ENCODE peak calls at places on chromosomes 7 and 10, in four cellular contexts. One of them, this sample, is unnamed.

GRCh38 chr7:83807770-83808169 is 158.8 kb upstream of the SEMA3E start:
- DNase-seq in heart right ventricle: no peak
- DNase-seq in left ventricle myocardium inferior: no peak
- DNase-seq in psoas muscle: no peak
- DNase-seq in this sample: no peak

GRCh38 chr10:15439381-15439837 is 68.3 kb upstream of the FAM171A1 start:
- DNase-seq in heart right ventricle: peak; percentile 52
- DNase-seq in left ventricle myocardium inferior: peak; percentile 55
- DNase-seq in psoas muscle: peak; percentile 21
- DNase-seq in this sample: peak; percentile 91

GRCh38 chr10:456486-456885 is 233.0 kb downstream of the DIP2C start:
- DNase-seq in psoas muscle: no peak
- DNase-seq in heart right ventricle: no peak
- DNase-seq in left ventricle myocardium inferior: no peak
- DNase-seq in this sample: no peak

GRCh38 chr10:71493741-71494140 is 97.0 kb downstream of the CDH23 start:
- DNase-seq in psoas muscle: no peak
- DNase-seq in heart right ventricle: no peak
- DNase-seq in left ventricle myocardium inferior: no peak
- DNase-seq in this sample: no peak

GRCh38 chr10:71735709-71736569 is 16.4 kb upstream of the C10orf105 start:
- DNase-seq in psoas muscle: no peak
- DNase-seq in heart right ventricle: no peak
- DNase-seq in left ventricle myocardium inferior: no peak
- DNase-seq in this sample: no peak

GRCh38 chr10:61941202-61941651 is 39.7 kb downstream of the ARID5B start:
- DNase-seq in psoas muscle: no peak
- DNase-seq in heart right ventricle: no peak
- DNase-seq in left ventricle myocardium inferior: no peak
- DNase-seq in this sample: no peak

GRCh38 chr7:20340839-20341238 is 10.1 kb downstream of the ITGB8 start:
- DNase-seq in left ventricle myocardium inferior: no peak
- DNase-seq in heart right ventricle: no peak
- DNase-seq in psoas muscle: no peak
- DNase-seq in this sample: no peak

GRCh38 chr10:94084344-94084743 is 90.6 kb downstream of the PLCE1 start:
- DNase-seq in heart right ventricle: no peak
- DNase-seq in left ventricle myocardium inferior: no peak
- DNase-seq in psoas muscle: no peak
- DNase-seq in this sample: no peak

GRCh38 chr10:132591166-132591971 is 53.8 kb downstream of the INPP5A start:
- DNase-seq in psoas muscle: peak; percentile 62
- DNase-seq in left ventricle myocardium inferior: peak; percentile 63
- DNase-seq in heart right ventricle: peak; percentile 65
- DNase-seq in this sample: no peak

GRCh38 chr7:44618754-44619153 is 12.3 kb downstream of the OGDH start:
- DNase-seq in left ventricle myocardium inferior: no peak
- DNase-seq in psoas muscle: no peak
- DNase-seq in heart right ventricle: no peak
- DNase-seq in this sample: no peak

GRCh38 chr7:14398531-14398930 is 409.1 kb upstream of the ETV1 start:
- DNase-seq in heart right ventricle: no peak
- DNase-seq in left ventricle myocardium inferior: no peak
- DNase-seq in psoas muscle: no peak
- DNase-seq in this sample: no peak
- H3K4me3 ChIP-seq in heart right ventricle: no peak overlapping the region
- H3K4me3 ChIP-seq in left ventricle myocardium inferior: no peak overlapping the region
- H3K4me3 ChIP-seq in psoas muscle: no peak overlapping the region
- H3K4me3 ChIP-seq in this sample: no peak overlapping the region

GRCh38 chr7:134696261-134696660 is 49.6 kb downstream of the BPGM start:
- DNase-seq in psoas muscle: no peak
- DNase-seq in left ventricle myocardium inferior: no peak
- DNase-seq in heart right ventricle: no peak
- DNase-seq in this sample: no peak
- H3K4me1 ChIP-seq in psoas muscle: no peaks in the 10 kb centered on the region
- H3K4me1 ChIP-seq in left ventricle myocardium inferior: peaks cover 5% of the 10 kb centered on the region
- H3K4me1 ChIP-seq in heart right ventricle: peaks cover 20% of the 10 kb centered on the region
- H3K4me1 ChIP-seq in this sample: peaks cover 12% of the 10 kb centered on the region

GRCh38 chr7:130940907-130941306 is 206.9 kb upstream of the KLF14 start:
- DNase-seq in psoas muscle: no peak
- DNase-seq in heart right ventricle: no peak
- DNase-seq in left ventricle myocardium inferior: no peak
- DNase-seq in this sample: no peak

GRCh38 chr7:130938661-130939060 is 204.7 kb upstream of the KLF14 start:
- DNase-seq in psoas muscle: no peak
- DNase-seq in heart right ventricle: no peak
- DNase-seq in left ventricle myocardium inferior: no peak
- DNase-seq in this sample: no peak

GRCh38 chr7:130937830-130938229 is 203.8 kb upstream of the KLF14 start:
- DNase-seq in left ventricle myocardium inferior: no peak
- DNase-seq in heart right ventricle: no peak
- DNase-seq in psoas muscle: no peak
- DNase-seq in this sample: no peak

GRCh38 chr7:130940326-130940725 is 206.3 kb upstream of the KLF14 start:
- DNase-seq in left ventricle myocardium inferior: no peak
- DNase-seq in psoas muscle: no peak
- DNase-seq in heart right ventricle: no peak
- DNase-seq in this sample: no peak

DNA sequence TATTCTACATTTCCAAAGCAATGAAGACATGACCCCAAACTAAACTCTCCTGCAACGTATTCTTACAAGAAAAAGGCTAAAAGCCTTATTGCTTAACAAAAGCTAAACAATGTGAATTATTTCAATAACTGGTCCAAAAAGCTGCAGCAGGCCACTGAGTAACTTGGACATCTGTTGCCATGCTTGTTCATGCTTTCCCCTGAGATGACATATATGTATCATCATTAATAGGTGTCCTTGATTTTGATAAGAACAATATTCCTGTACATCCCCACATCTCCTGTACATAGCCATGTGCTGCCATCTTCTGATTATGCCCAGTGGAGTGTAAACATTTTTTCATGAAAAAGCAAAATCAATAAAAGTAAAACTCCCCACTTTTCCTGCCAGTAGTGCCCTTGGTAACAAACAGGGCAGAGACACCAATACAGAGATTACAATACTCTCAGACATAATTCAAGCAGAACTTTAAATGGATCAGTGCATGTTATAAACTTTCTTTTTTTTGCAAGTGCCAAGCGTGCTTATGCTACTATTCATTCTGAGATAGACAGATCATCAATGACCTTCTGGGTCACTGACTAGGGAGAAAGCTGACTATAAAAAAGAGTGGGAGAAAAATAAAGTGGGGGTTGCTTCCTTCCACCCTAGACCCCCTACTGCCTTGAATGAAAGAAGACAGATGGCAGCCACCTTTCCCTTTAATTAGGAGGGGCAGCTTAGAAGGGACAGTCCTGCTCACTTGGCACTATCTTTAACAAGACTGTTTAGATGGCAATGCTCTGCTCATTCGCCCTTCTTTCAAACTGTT is 205.5 kb upstream of the KLF14 start:
- DNase-seq in psoas muscle: no peak
- DNase-seq in heart right ventricle: no peak
- DNase-seq in left ventricle myocardium inferior: no peak
- DNase-seq in this sample: no peak
- H3K4me3 ChIP-seq in psoas muscle: peak overlapping the region; percentile 81
- H3K4me3 ChIP-seq in heart right ventricle: no peak overlapping the region
- H3K4me3 ChIP-seq in left ventricle myocardium inferior: peak overlapping the region; percentile 61
- H3K4me3 ChIP-seq in this sample: no peak overlapping the region

DNA sequence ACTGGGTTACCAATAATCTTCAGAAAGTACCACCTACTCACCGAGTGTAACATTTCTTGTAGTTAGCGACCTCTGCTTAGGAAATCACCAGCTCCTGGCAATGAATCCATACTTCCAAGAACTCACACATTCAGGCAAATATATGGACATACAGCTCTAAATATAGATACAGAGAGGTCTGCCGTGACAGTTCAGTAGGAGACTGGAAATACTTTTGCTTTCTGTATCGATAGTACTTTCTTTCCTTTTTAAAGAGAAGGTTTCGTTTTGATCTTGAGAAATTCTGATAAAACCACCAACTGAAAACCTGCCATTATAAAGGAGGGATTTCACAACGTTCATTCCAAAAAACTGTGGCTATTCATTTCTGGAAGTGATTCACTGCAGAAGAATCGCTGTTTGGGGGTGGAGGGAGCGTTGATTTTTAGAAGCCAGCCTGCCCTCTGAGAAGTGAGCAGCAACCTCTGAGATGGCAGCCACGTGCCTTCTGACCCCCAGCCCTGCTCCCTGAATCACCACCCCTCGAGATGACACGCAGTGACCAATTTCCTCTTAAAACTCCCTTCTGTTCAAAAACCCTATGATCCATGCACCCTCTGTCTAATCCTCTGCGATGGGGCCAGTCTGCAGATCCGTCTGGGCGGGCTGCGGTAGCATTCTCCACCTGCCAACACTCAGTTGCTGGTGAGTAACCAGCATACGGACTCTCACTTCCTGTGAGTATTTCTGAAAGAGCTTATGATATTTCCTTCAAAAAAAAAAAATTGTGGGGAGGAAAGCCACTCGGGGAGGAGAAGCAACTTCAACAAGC is 179.1 kb upstream of the KLF14 start:
- DNase-seq in psoas muscle: peak; percentile 82
- DNase-seq in heart right ventricle: peak; percentile 29
- DNase-seq in left ventricle myocardium inferior: peak; percentile 49
- DNase-seq in this sample: peak; percentile 69
- H3K4me1 ChIP-seq in psoas muscle: peaks cover 80% of the 10 kb centered on the region
- H3K4me1 ChIP-seq in heart right ventricle: peaks cover 74% of the 10 kb centered on the region
- H3K4me1 ChIP-seq in left ventricle myocardium inferior: peaks cover 91% of the 10 kb centered on the region
- H3K4me1 ChIP-seq in this sample: peaks cover 13% of the 10 kb centered on the region

DNA sequence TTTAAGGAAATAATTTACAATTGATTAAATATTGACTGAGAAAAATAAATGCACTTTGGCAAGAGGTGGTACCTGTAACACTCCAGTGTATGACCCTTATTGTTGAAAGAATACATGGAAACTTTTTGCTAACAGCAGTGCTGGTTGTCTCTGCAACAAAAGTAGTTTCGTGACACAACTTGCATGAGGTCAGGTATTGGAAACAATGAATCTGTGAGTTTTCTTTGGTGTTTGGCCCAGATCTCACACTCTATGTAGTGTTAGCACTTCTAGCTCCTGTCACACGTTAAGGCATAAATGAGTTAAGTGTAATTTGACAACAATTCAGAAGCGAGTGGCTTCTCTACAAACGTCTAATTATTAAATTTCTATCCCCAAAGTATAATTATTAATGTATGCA is 137.7 kb upstream of the MDFIC start:
- DNase-seq in psoas muscle: no peak
- DNase-seq in left ventricle myocardium inferior: no peak
- DNase-seq in heart right ventricle: no peak
- DNase-seq in this sample: no peak
- H3K4me3 ChIP-seq in psoas muscle: no peak overlapping the region
- H3K4me3 ChIP-seq in left ventricle myocardium inferior: no peak overlapping the region
- H3K4me3 ChIP-seq in heart right ventricle: no peak overlapping the region
- H3K4me3 ChIP-seq in this sample: no peak overlapping the region

DNA sequence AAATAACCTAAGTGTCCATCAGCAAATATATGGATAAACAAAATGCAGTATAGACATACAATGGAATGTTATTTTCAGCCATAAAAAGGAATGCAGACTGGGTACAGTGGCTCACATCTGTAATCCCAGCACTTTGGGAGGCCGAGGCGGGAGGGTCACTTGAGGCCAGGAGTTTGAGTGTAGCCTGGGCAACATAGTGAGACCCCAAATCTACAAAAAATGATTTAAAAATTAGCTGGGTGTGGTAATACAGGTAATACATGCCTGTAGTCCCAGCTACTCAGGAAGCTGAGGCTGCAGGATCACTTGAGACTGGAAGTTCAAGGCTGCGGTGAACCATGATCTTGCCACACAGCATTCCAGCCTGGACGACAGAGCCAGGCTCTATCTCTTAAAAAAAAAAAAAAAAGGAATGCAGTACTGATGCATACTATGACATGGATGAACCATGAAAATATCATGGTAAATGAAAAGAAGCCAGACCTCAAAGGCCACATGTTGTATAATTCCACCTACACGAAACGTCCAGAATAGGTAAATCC is 6.9 kb downstream of the MCMBP start:
- DNase-seq in psoas muscle: no peak
- DNase-seq in heart right ventricle: no peak
- DNase-seq in left ventricle myocardium inferior: no peak
- DNase-seq in this sample: no peak
- H3K4me1 ChIP-seq in psoas muscle: peaks cover 8% of the 10 kb centered on the region
- H3K4me1 ChIP-seq in heart right ventricle: peaks cover 21% of the 10 kb centered on the region
- H3K4me1 ChIP-seq in left ventricle myocardium inferior: peaks cover 23% of the 10 kb centered on the region
- H3K4me1 ChIP-seq in this sample: peaks cover 4% of the 10 kb centered on the region

GRCh38 chr7:100543586-100543985 is 4.6 kb downstream of the AGFG2 start:
- DNase-seq in psoas muscle: no peak
- DNase-seq in left ventricle myocardium inferior: no peak
- DNase-seq in heart right ventricle: no peak
- DNase-seq in this sample: no peak

GRCh38 chr7:100544386-100544785 is 5.4 kb downstream of the AGFG2 start:
- DNase-seq in left ventricle myocardium inferior: no peak
- DNase-seq in psoas muscle: no peak
- DNase-seq in heart right ventricle: no peak
- DNase-seq in this sample: no peak

GRCh38 chr7:100546129-100546867 is 7.3 kb downstream of the AGFG2 start:
- DNase-seq in left ventricle myocardium inferior: no peak
- DNase-seq in psoas muscle: no peak
- DNase-seq in heart right ventricle: no peak
- DNase-seq in this sample: no peak

GRCh38 chr7:100545636-100546128 is 6.7 kb downstream of the AGFG2 start:
- DNase-seq in heart right ventricle: no peak
- DNase-seq in left ventricle myocardium inferior: no peak
- DNase-seq in psoas muscle: no peak
- DNase-seq in this sample: peak; percentile 59

DNA sequence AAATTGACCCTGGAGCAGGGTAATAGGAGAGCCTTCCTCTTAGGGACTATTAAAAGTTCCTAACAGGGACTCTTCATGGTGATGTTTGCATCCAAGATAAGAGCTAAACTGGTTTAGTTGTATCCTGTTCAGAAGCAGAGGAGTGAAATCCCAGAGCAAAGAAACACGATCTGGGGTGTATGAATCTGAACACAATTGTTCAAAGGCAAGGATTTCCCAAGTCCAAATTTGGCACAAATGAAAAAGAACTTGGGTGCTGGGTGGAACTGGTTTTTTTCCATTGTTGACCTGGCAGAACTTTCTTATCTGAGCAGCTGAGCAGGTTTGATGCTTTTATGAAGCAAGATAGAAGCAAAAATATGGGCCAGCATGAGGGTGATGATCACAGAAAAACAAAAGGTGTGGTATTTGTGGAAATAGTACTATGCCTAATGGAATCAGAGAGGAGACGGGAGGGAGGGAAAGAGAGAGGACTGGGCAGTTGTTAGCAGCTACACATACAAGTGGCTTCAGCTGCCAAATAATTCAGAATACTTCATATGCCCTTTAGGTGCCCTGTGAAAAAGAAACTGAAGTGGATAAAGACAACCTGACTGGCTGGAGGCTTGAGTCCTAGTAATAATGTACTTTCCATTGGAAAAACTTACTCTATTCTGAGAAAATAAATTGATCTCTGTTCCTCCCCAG is 6.1 kb downstream of the AGFG2 start:
- DNase-seq in heart right ventricle: no peak
- DNase-seq in psoas muscle: no peak
- DNase-seq in left ventricle myocardium inferior: no peak
- DNase-seq in this sample: no peak
- H3K4me3 ChIP-seq in heart right ventricle: no peak overlapping the region
- H3K4me3 ChIP-seq in psoas muscle: no peak overlapping the region
- H3K4me3 ChIP-seq in left ventricle myocardium inferior: no peak overlapping the region
- H3K4me3 ChIP-seq in this sample: peak overlapping the region; percentile 14

This sample was measured in ascending aorta.